ENCODE peak calls at places on chromosomes 12 and 14, in five cellular contexts. U, H, E, G and R are unnamed samples.

GRCh38 chr12:16920451-16920850 is 314.5 kb upstream of the LMO3 start:
- DNase-seq in G (no peak), E (no peak), H (no peak), U (no peak), R (peak)

GRCh38 chr12:92488735-92489134 is 214.1 kb upstream of the PLEKHG7 start:
- DNase-seq in G (no peak), U (no peak), H (no peak), E (no peak), R (no peak)

GRCh38 chr12:46470039-46470627 is 97.6 kb upstream of the SLC38A2 start:
- DNase-seq in U (no peak), H (no peak), G (no peak), E (peak), R (no peak)

GRCh38 chr12:112527501-112527900 is 108.8 kb downstream of the PTPN11 start:
- DNase-seq in U (no peak), H (no peak), G (no peak), E (no peak), R (no peak)

GRCh38 chr12:65170245-65170881 is 980 bp downstream of the LEMD3 start:
- DNase-seq in U (peak), H (peak), G (no peak), E (peak), R (peak)

GRCh38 chr14:32809255-32809654 is 129.4 kb upstream of the NPAS3 start:
- DNase-seq in G (no peak), U (no peak), E (no peak), H (no peak), R (no peak)

GRCh38 chr12:27333311-27334009 is 824 bp downstream of the BMAL2 start:
- DNase-seq in H (peak), E (peak), G (no peak), U (no peak), R (peak)

GRCh38 chr12:62684586-62685295 is 218.1 kb downstream of the MON2 start:
- DNase-seq in H (peak), G (no peak), E (no peak), U (no peak), R (no peak)

DNA sequence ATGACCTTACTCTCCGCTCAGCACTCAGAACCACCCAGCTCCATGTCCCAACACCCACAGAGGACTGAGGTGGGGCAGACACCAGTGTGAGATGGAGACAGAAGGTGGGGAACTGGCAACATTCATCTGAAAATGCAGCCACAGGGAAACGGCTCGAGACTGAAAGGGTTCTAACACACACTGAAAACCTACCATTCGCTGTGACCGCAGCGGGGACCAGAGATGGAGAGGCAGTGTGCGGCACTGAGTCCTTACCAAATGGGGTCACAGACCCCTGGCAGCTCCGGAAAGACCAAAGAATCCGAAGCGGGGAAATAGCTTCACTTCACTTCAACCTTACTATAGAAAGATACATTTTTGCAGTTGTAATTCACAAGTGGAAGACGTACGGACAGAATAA is 9.6 kb downstream of the BAG5 start:
- DNase-seq in E (no peak), H (no peak), U (no peak), G (no peak), R (no peak)
- H3K4me3 ChIP-seq in E (no peak), H (no peak), U (peak), G (no peak), R (no peak)

GRCh38 chr12:41846718-41847117 is 298.0 kb downstream of the GXYLT1 start:
- DNase-seq in G (no peak), E (no peak), H (no peak), U (no peak), R (no peak)

GRCh38 chr12:41850046-41850445 is 294.6 kb downstream of the GXYLT1 start:
- DNase-seq in E (no peak), H (no peak), G (no peak), U (no peak), R (no peak)
- TF ChIP-seq CTCF in E (no peak), H (no peak), G (no peak), U (no peak), R (no peak)

GRCh38 chr12:95804296-95804695 is 13.7 kb upstream of the NTN4 start:
- DNase-seq in U (no peak), H (no peak), G (no peak), E (no peak), R (no peak)

GRCh38 chr12:95809000-95809680 is 18.6 kb upstream of the NTN4 start:
- DNase-seq in G (no peak), E (no peak), U (no peak), H (no peak), R (no peak)

GRCh38 chr12:95808146-95808545 is 17.6 kb upstream of the NTN4 start:
- DNase-seq in G (no peak), H (no peak), U (no peak), E (no peak), R (no peak)

GRCh38 chr12:95803817-95804216 is 13.3 kb upstream of the NTN4 start:
- DNase-seq in E (no peak), U (no peak), H (no peak), G (no peak), R (no peak)

DNA sequence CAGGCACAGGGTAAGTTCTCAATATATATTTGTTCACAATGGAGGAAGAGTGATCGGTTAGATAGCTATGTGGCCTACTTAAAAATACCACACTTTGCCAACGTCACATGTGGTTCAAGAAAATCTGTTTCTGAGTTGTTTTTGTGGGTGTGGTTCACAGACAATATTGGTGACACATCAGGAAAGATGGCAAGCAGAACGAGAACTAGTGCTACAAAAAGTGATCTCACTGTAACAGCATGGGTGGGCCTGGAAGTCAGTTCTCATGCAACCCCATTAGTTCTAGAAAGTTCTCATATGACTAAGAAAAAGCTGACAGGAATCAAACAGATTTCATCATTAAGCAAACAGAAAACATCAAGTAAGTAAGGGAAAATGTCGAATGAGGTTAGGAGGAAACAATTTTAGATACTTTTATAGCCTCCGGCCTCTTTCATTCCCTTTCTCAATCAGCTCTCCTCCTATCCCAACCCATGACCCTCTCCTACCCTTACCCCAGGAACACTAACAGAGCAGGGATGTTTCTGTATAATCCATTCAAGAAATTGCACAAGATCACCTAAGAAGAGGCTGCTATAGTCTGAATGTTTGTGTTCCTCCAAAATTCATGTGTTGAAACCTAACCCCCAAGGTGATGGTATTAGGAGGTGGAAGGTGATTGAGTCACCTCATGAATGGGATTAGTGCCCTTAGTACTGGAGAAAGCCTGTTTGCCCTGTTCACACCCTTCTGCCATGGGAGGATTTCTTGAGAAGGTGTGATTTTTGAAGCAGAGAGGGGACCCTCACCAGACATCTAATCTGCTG is 15.5 kb upstream of the NTN4 start:
- DNase-seq in H (no peak), U (peak), E (no peak), G (peak), R (peak)
- H3K4me3 ChIP-seq in H (no peak), U (peak), E (no peak), G (no peak), R (no peak)

DNA sequence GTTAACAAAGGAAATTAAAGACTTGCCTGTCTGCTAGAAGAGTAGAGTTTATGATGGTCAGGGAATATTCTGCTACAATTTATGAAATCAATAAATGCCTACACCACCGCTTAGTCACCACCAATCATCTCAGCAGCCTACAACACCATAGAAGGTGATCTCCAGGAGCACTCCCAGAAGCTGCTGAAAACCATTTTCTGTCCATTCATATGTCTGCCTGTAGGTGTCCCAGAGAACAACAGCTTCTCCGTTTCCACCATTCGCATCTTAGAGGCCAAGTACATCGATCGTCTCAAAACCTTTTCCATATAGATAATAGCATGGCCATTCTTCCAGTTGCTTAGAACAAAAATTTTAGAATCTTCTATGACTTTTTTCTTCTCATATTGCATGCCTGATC is 303.4 kb downstream of the KCNC2 start:
- DNase-seq in H (no peak), G (no peak), U (no peak), E (no peak), R (no peak)
- TF ChIP-seq CTCF in H (no peak), G (no peak), U (no peak), E (no peak), R (peak)

DNA sequence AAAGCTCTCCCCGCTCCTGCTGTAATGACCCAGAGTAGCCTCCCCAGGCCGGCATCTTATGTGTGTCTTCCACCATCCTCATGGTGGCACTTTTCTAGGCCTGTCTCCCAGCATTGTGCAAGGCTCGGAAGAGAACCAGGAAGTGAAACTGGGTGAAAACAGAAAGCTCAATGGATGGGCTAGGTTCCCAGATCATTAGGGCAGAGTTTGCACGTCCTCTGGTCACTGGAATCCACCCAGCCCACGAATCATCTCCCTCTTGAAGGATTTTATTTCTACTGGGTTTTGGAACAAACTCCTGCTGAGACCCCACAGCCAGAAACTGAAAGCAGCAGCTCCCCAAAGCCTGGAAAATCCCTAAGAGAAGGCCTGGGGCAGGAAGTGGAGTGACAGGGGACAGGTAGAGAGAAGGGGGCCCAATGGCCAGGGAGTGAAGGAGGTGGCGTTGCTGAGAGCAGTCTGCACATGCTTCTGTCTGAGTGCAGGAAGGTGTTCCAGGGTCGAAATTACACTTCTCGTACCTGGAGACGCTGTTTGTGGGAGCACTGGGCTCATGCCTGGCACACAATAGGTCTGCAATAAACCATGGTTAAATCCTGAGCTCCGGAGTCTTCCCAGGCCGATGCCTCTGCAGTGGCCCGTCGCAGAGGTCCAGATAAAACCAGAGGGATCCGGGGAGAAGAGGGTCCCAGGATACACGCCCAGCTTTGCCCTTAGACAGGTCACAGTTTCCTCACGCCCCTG is 15.6 kb downstream of the ACVRL1 start:
- DNase-seq in H (no peak), E (no peak), G (peak), U (no peak), R (no peak)
- H3K4me3 ChIP-seq in H (peak), E (no peak), G (no peak), U (peak), R (no peak)

DNA sequence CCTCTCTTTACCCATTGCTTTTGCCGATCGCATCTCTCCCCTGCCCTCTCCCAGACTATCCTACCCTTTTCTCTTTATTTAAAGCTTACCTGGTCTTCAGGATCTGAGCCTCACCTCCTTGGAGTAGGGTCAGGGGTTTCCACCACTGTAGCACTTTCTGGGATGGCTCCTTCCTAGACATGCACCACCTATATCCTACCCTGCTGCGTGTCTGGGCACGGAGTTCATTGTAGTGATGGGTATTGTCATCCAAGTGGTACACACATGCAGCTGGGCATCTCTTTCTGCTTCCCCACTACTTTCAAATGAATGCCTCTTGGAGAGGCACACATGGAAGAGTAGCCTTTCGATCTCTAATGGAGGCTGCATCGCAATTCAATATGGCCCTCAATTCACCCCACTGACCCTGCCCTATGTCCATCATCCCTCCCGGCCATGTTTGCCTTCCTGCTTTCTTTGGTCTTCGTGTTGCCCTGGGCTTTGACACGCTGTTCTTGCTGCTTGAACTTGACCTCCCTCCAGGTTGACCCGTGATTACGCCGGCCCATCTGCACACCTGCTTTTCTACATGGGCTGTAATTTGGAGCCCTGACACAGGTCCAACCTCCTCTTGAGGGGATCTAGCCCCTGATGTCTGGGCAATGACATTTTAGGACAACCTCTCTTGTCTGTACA is 10.9 kb downstream of the SERPINA11 start:
- DNase-seq in U (no peak), G (no peak), E (no peak), H (no peak), R (no peak)
- TF ChIP-seq CTCF in U (no peak), G (no peak), E (no peak), H (no peak), R (no peak)